ENCODE peak calls at places on chromosomes 3 and 15, in ten cellular contexts. T is T1000, I is sciatic nerve, G is left ventricle myocardium inferior, Q is B cell, R is T-helper 17 cell, H is colonic mucosa, P is hippocampal formation, A is endothelial cell, E is fibroblast of pulmonary artery. O is an unnamed sample.

GRCh38 chr3:189954733-189955665 is 165.7 kb downstream of the P3H2 start:
- DNase-seq in G (no peak), A (no peak), I (no peak), P (no peak), Q (no peak), E (peak; percentile 60), H (no peak), T (no peak), R (no peak), O (no peak)

GRCh38 chr3:149567307-149567861 is 90.4 kb downstream of the WWTR1 start:
- DNase-seq in I (no peak), G (no peak), A (no peak), T (no peak), H (no peak), Q (no peak), P (no peak), R (no peak), E (no peak), O (no peak)

GRCh38 chr15:83310521-83311456 is 26.3 kb upstream of the BNC1 start:
- DNase-seq in R (no peak), Q (no peak), T (no peak), P (no peak), G (no peak), H (no peak), A (no peak), I (no peak), E (peak; percentile 86), O (no peak)

GRCh38 chr3:177484926-177485325 is 287.6 kb upstream of the TBL1XR1 start:
- DNase-seq in P (no peak), R (no peak), A (no peak), T (no peak), I (no peak), Q (no peak), E (no peak), G (no peak), H (no peak), O (no peak)

GRCh38 chr3:84904819-84905555 is 53.8 kb upstream of the CADM2 start:
- DNase-seq in G (no peak), I (no peak), T (no peak), E (no peak), A (peak; percentile 4), P (no peak), Q (no peak), H (no peak), R (no peak), O (no peak)

GRCh38 chr3:152331018-152331541 is 62.4 kb downstream of the MBNL1 start:
- DNase-seq in T (no peak), R (no peak), P (no peak), G (no peak), Q (no peak), A (no peak), H (peak; percentile 51), I (no peak), E (peak; percentile 92), O (peak; percentile 72)

GRCh38 chr3:118818386-118818785 is 216.3 kb downstream of the IGSF11 start:
- DNase-seq in A (no peak), I (no peak), Q (no peak), G (no peak), E (peak; percentile 17), T (no peak), H (no peak), P (no peak), R (no peak), O (peak; percentile 31)

GRCh38 chr15:77982127-77982490 is 95.4 kb downstream of the TBC1D2B start:
- DNase-seq in P (no peak), H (no peak), I (no peak), T (no peak), R (no peak), Q (no peak), E (no peak), A (no peak), G (no peak), O (no peak)

GRCh38 chr3:46104706-46105105 is 77.4 kb upstream of the XCR1 start:
- DNase-seq in R (no peak), G (no peak), Q (no peak), I (no peak), P (no peak), A (no peak), H (no peak), E (no peak), T (no peak), O (no peak)

GRCh38 chr3:165233521-165234195 is 37.5 kb upstream of the SLITRK3 start:
- DNase-seq in R (no peak), G (no peak), I (no peak), Q (no peak), P (no peak), T (no peak), E (peak; percentile 39), H (no peak), A (no peak), O (no peak)

GRCh38 chr15:90892023-90892422 is 7.7 kb downstream of the FES start:
- DNase-seq in Q (no peak), R (no peak), E (no peak), T (no peak), G (no peak), P (no peak), A (no peak), H (no peak), I (no peak), O (no peak)

GRCh38 chr3:127637971-127638370 is 9.0 kb downstream of the PODXL2 start:
- DNase-seq in E (no peak), H (no peak), P (no peak), I (no peak), R (no peak), T (no peak), A (no peak), Q (no peak), G (no peak), O (no peak)

GRCh38 chr3:109918740-109919139 is 581.4 kb upstream of the DPPA4 start:
- DNase-seq in E (no peak), P (no peak), H (no peak), G (no peak), T (no peak), R (no peak), I (no peak), Q (no peak), A (no peak), O (no peak)

GRCh38 chr3:169342652-169343051 is 320.9 kb downstream of the MECOM start:
- DNase-seq in I (no peak), T (no peak), P (peak; percentile 52), G (no peak), H (no peak), E (no peak), Q (no peak), R (no peak), A (no peak), O (no peak)

GRCh38 chr3:138051946-138052802 is 42.2 kb downstream of the CLDN18 start:
- DNase-seq in Q (no peak), G (peak; percentile 37), T (no peak), H (peak; percentile 30), E (peak; percentile 68), I (no peak), A (peak; percentile 58), P (no peak), R (no peak), O (peak; percentile 54)

GRCh38 chr3:177190701-177191100 is 6.6 kb downstream of the TBL1XR1 start:
- DNase-seq in E (peak; percentile 53), R (no peak), A (no peak), Q (no peak), H (no peak), I (no peak), T (no peak), G (no peak), P (no peak), O (peak; percentile 29)

GRCh38 chr15:66834863-66835557 is 133.0 kb downstream of the SMAD6 start:
- DNase-seq in T (no peak), R (no peak), P (no peak), A (no peak), G (no peak), Q (no peak), H (no peak), E (no peak), I (peak; percentile 50), O (no peak)